ENCODE peak calls at places on chromosomes 11 and 22, in six cellular contexts. L, P, O, D, S and U are unnamed samples.

GRCh38 chr11:45920531-45921477 is 1.7 kb upstream of the LARGE2 start:
- DNase-seq in L (no peak), P (no peak), O (no peak), D (no peak), S (no peak), U (no peak)

GRCh38 chr11:61919841-61920631 is 2.7 kb upstream of the RAB3IL1 start:
- DNase-seq in L (no peak), P (no peak), O (no peak), D (peak), S (peak), U (no peak)

GRCh38 chr11:32396991-32397390 is 38.3 kb downstream of the WT1 start:
- DNase-seq in L (no peak), P (no peak), O (peak), D (no peak), S (no peak), U (no peak)

GRCh38 chr11:18012314-18012905 is 437 bp downstream of the SERGEF start:
- DNase-seq in L (peak), P (peak), O (peak), D (peak), S (peak), U (no peak)

GRCh38 chr22:40340044-40340443 is 6.3 kb upstream of the ADSL start:
- DNase-seq in L (no peak), P (no peak), O (no peak), D (no peak), S (no peak), U (no peak)

GRCh38 chr22:45531441-45531840 is 28.8 kb downstream of the FBLN1 start:
- DNase-seq in L (no peak), P (no peak), O (no peak), D (no peak), S (no peak), U (no peak)

GRCh38 chr11:121927789-121928188 is 188.2 kb downstream of the BLID start:
- DNase-seq in L (no peak), P (no peak), O (no peak), D (no peak), S (no peak), U (no peak)

GRCh38 chr22:39661842-39662676 is 91.5 kb downstream of the CACNA1I start:
- DNase-seq in L (no peak), P (no peak), O (no peak), D (peak), S (peak), U (no peak)

GRCh38 chr22:30858976-30859713 is 109.4 kb downstream of the MORC2 start:
- DNase-seq in L (no peak), P (no peak), O (no peak), D (no peak), S (peak), U (no peak)

GRCh38 chr11:72430743-72431570 is 3.4 kb downstream of the CLPB start:
- DNase-seq in L (peak), P (peak), O (peak), D (no peak), S (peak), U (peak)

GRCh38 chr22:17576475-17576874 is 13.2 kb downstream of the SLC25A18 start:
- DNase-seq in L (no peak), P (no peak), O (peak), D (no peak), S (peak), U (no peak)

GRCh38 chr11:127003260-127003981 is 2.9 kb upstream of the KIRREL3 start:
- DNase-seq in L (peak), P (peak), O (peak), D (peak), S (peak), U (peak)

GRCh38 chr22:19721486-19722172 is 1.7 kb upstream of the GP1BB start:
- DNase-seq in L (no peak), P (no peak), O (no peak), D (no peak), S (no peak), U (no peak)

GRCh38 chr11:118914178-118914918 is 11.4 kb downstream of the BCL9L start:
- DNase-seq in L (no peak), P (no peak), O (no peak), D (no peak), S (peak), U (peak)

GRCh38 chr22:19022755-19023154 is 86.7 kb upstream of the PRODH start:
- DNase-seq in L (no peak), P (no peak), O (no peak), D (no peak), S (no peak), U (no peak)

GRCh38 chr11:69962152-69962551 is 116.0 kb upstream of the ANO1 start:
- DNase-seq in L (no peak), P (peak), O (peak), D (no peak), S (no peak), U (no peak)
- TF ChIP-seq CTCF in L (no peak), P (no peak), O (no peak), D (no peak), S (no peak), U (no peak)

GRCh38 chr22:22593964-22594656 is 35.0 kb upstream of the PRAME start:
- DNase-seq in L (peak), P (peak), O (peak), D (no peak), S (peak), U (peak)
- TF ChIP-seq CTCF in L (peak), P (peak), O (peak), D (peak), S (peak), U (peak)

GRCh38 chr11:92681606-92682005 is 287.8 kb upstream of the MTNR1B start:
- DNase-seq in L (peak), P (no peak), O (no peak), D (no peak), S (no peak), U (no peak)

GRCh38 chr11:92688416-92688815 is 281.0 kb upstream of the MTNR1B start:
- DNase-seq in L (no peak), P (no peak), O (no peak), D (no peak), S (no peak), U (no peak)

GRCh38 chr11:92687724-92688123 is 281.7 kb upstream of the MTNR1B start:
- DNase-seq in L (no peak), P (no peak), O (no peak), D (no peak), S (no peak), U (no peak)

DNA sequence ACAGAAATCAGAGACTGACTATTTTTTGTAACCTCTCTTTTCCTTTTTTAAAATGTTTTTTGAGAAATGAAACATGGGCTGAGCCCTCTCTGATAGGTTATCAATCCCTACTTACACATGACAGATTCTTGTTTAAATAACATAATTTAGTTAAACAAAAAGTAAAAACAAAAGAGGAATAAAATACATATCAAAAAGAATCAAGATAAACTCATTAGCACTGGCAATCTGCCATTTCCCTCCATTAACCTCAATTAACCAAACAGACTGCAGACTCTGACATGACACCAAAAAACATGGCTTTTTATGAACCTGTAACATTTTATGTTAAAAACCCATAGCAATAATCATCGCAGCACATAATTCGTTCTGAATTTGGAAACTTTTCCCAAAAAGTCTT is 284.4 kb upstream of the MTNR1B start:
- DNase-seq in L (no peak), P (no peak), O (no peak), D (no peak), S (no peak), U (no peak)
- TF ChIP-seq CTCF in L (no peak), P (no peak), O (no peak), D (no peak), S (no peak), U (no peak)

DNA sequence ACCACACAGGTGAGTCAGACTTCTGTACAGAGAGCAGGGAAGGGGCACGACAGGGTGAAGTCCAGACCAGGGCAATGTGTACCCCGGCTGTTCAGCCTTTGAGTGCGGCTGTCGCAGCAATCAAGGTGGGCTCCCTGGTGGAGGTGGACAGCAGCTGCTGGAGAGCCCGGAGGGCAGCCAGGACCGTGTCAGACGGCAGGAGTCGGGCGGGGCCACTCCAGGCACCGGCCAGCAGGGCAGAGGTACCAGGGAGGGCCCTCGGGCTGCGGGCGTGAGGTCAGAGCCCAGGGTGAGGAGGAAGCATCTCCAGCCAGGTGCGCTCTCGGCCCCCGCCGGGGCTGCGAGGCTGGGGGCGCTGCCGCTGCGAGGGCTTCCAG is 802 bp upstream of the PIM3 start:
- DNase-seq in L (peak), P (no peak), O (no peak), D (no peak), S (peak), U (no peak)
- TF ChIP-seq CTCF in L (no peak), P (no peak), O (no peak), D (no peak), S (no peak), U (no peak)